ENCODE peak calls at places on chromosomes 3 and 15, in four cellular contexts. R, P, E and C are unnamed samples.

GRCh38 chr3:88038561-88038960 is 20.2 kb downstream of the CGGBP1 start:
- DNase-seq in R (no peak), P (peak; percentile 45), E (no peak), C (peak; percentile 81)

GRCh38 chr15:31274496-31275330 is 51.9 kb upstream of the KLF13 start:
- DNase-seq in R (no peak), P (no peak), E (peak; percentile 53), C (peak; percentile 74)

GRCh38 chr15:39332846-39333245 is 248.0 kb upstream of the THBS1 start:
- DNase-seq in R (no peak), P (no peak), E (no peak), C (no peak)

GRCh38 chr15:37873336-37873735 is 61.1 kb upstream of the TMCO5A start:
- DNase-seq in R (no peak), P (no peak), E (no peak), C (no peak)

GRCh38 chr3:29751647-29752263 is 470.9 kb downstream of the RBMS3 start:
- DNase-seq in R (no peak), P (no peak), E (no peak), C (no peak)

GRCh38 chr3:94735354-94735753 is 672.5 kb downstream of the NSUN3 start:
- DNase-seq in R (no peak), P (no peak), E (no peak), C (no peak)

GRCh38 chr3:104908761-104909160 is 457.9 kb upstream of the ALCAM start:
- DNase-seq in R (no peak), P (no peak), E (no peak), C (no peak)

GRCh38 chr3:104066658-104067057 is 1300.1 kb upstream of the ALCAM start:
- DNase-seq in R (no peak), P (no peak), E (no peak), C (no peak)

GRCh38 chr3:197364410-197365071 is 66.1 kb upstream of the DLG1 start:
- DNase-seq in R (no peak), P (no peak), E (peak; percentile 46), C (peak; percentile 43)

GRCh38 chr3:184982058-184982457 is 170.1 kb downstream of the VPS8 start:
- DNase-seq in R (no peak), P (no peak), E (no peak), C (no peak)